ENCODE peak calls at places on chromosomes 11 and 22, in nine cellular contexts. P is stimulated activated CD4-positive, alpha-beta T cell treated with anti-CD3 and anti-CD28 coated beads, Interleukin-15, amount 100 ng/mL, for 24 hours; D is iPS-NIHi11; J is germinal center; R is K562; V is stomach; T is fibroblast of pulmonary artery; W is BJ; B is fibroblast of mammary gland. S is an unnamed sample.

GRCh38 chr11:108198833-108199232 is 23.6 kb downstream of the NPAT start:
- DNase-seq in P (no peak), D (no peak), J (no peak), R (no peak), V (peak; percentile 36), T (no peak), W (no peak), B (no peak), S (peak; percentile 66)

GRCh38 chr11:19025799-19026406 is 34.6 kb downstream of the MRGPRX2 start:
- DNase-seq in P (no peak), D (no peak), J (no peak), R (no peak), V (no peak), T (peak; percentile 13), W (no peak), B (peak; percentile 43), S (no peak)

GRCh38 chr22:44431256-44431655 is 66.8 kb downstream of the RTL6 start:
- DNase-seq in P (no peak), D (no peak), J (no peak), R (no peak), V (no peak), T (no peak), W (no peak), B (no peak), S (peak; percentile 24)

GRCh38 chr11:92628401-92629292 is 340.8 kb upstream of the MTNR1B start:
- DNase-seq in P (no peak), D (no peak), J (no peak), R (no peak), V (no peak), T (no peak), W (peak; percentile 14), B (no peak), S (no peak)

GRCh38 chr22:31945971-31946680 is 1.8 kb downstream of the YWHAH start:
- DNase-seq in P (no peak), D (no peak), J (no peak), R (peak; percentile 55), V (no peak), T (no peak), W (no peak), B (no peak), S (no peak)

GRCh38 chr11:43992834-43993637 is 50.6 kb downstream of the C11orf96 start:
- DNase-seq in P (no peak), D (no peak), J (no peak), R (no peak), V (no peak), T (peak; percentile 46), W (no peak), B (no peak), S (no peak)

GRCh38 chr22:42432020-42432596 is at the start of gene NFAM1:
- DNase-seq in P (no peak), D (no peak), J (no peak), R (no peak), V (peak; percentile 44), T (no peak), W (no peak), B (no peak), S (peak; percentile 86)

GRCh38 chr22:45577746-45578523 is 75.3 kb downstream of the FBLN1 start:
- DNase-seq in P (peak; percentile 86), D (peak; percentile 86), J (peak; percentile 65), R (peak; percentile 81), V (peak; percentile 84), T (peak; percentile 89), W (no peak), B (peak; percentile 84), S (peak; percentile 93)

GRCh38 chr11:100240051-100240450 is 447.0 kb upstream of the ARHGAP42 start:
- DNase-seq in P (no peak), D (no peak), J (no peak), R (no peak), V (no peak), T (no peak), W (no peak), B (no peak), S (no peak)

S was measured in kidney.